ENCODE peak calls at places on chromosomes 4 and X, in six cellular contexts. One of them, this sample, is unnamed. For H3K27me3, the result is how much of the 10 kb centered on the place peaks cover.

GRCh38 chr4:176789955-176790354 is 2.8 kb downstream of the VEGFC start:
- DNase-seq in PC-3: peak
- DNase-seq in neural progenitor cell: peak
- DNase-seq in HCT116: peak
- DNase-seq in SK-N-SH: peak
- DNase-seq in GM23338: peak
- DNase-seq in this sample: peak

GRCh38 chr4:186904104-186904503 is 180.4 kb upstream of the FAT1 start:
- DNase-seq in PC-3: peak
- DNase-seq in neural progenitor cell: no peak
- DNase-seq in HCT116: no peak
- DNase-seq in SK-N-SH: no peak
- DNase-seq in GM23338: no peak
- DNase-seq in this sample: peak

GRCh38 chr4:601612-602558 is 23.5 kb upstream of the PDE6B start:
- DNase-seq in PC-3: no peak
- DNase-seq in neural progenitor cell: no peak
- DNase-seq in HCT116: no peak
- DNase-seq in SK-N-SH: no peak
- DNase-seq in GM23338: no peak
- DNase-seq in this sample: no peak

GRCh38 chr4:24664956-24665355 is 80.6 kb upstream of the DHX15 start:
- DNase-seq in PC-3: no peak
- DNase-seq in neural progenitor cell: no peak
- DNase-seq in HCT116: no peak
- DNase-seq in SK-N-SH: no peak
- DNase-seq in GM23338: no peak
- DNase-seq in this sample: peak

GRCh38 chrX:85851418-85851817 is 195.9 kb downstream of the CHM start:
- DNase-seq in PC-3: peak
- DNase-seq in neural progenitor cell: peak
- DNase-seq in HCT116: peak
- DNase-seq in SK-N-SH: peak
- DNase-seq in GM23338: peak
- DNase-seq in this sample: peak

GRCh38 chrX:24371391-24371972 is 11.0 kb downstream of the SUPT20HL1 start:
- DNase-seq in PC-3: peak
- DNase-seq in neural progenitor cell: peak
- DNase-seq in HCT116: peak
- DNase-seq in SK-N-SH: peak
- DNase-seq in GM23338: peak
- DNase-seq in this sample: peak

GRCh38 chr4:84530871-84531270 is 31.8 kb upstream of the NKX6-1 start:
- DNase-seq in PC-3: peak
- DNase-seq in neural progenitor cell: no peak
- DNase-seq in HCT116: no peak
- DNase-seq in SK-N-SH: no peak
- DNase-seq in GM23338: no peak
- DNase-seq in this sample: peak

GRCh38 chr4:107825072-107825789 is 499 bp downstream of the SGMS2 start:
- DNase-seq in PC-3: peak
- DNase-seq in neural progenitor cell: peak
- DNase-seq in HCT116: no peak
- DNase-seq in SK-N-SH: peak
- DNase-seq in GM23338: peak
- DNase-seq in this sample: peak

GRCh38 chr4:28926156-28926555 is 1794.0 kb upstream of the PCDH7 start:
- DNase-seq in PC-3: no peak
- DNase-seq in neural progenitor cell: no peak
- DNase-seq in HCT116: no peak
- DNase-seq in SK-N-SH: no peak
- DNase-seq in GM23338: no peak
- DNase-seq in this sample: no peak

GRCh38 chr4:12724520-12724919 is 759.6 kb downstream of the RAB28 start:
- DNase-seq in PC-3: peak
- DNase-seq in neural progenitor cell: peak
- DNase-seq in HCT116: no peak
- DNase-seq in SK-N-SH: peak
- DNase-seq in GM23338: peak
- DNase-seq in this sample: peak

GRCh38 chr4:120506536-120506935 is 416.0 kb downstream of the PRDM5 start:
- DNase-seq in PC-3: no peak
- DNase-seq in neural progenitor cell: no peak
- DNase-seq in HCT116: no peak
- DNase-seq in SK-N-SH: no peak
- DNase-seq in GM23338: no peak
- DNase-seq in this sample: no peak

GRCh38 chrX:73965833-73966232 is 338.1 kb upstream of the ZCCHC13 start:
- DNase-seq in PC-3: no peak
- DNase-seq in neural progenitor cell: peak
- DNase-seq in HCT116: no peak
- DNase-seq in SK-N-SH: no peak
- DNase-seq in GM23338: peak
- DNase-seq in this sample: no peak

GRCh38 chr4:7872264-7872771 is 67.3 kb downstream of the AFAP1 start:
- DNase-seq in PC-3: peak
- DNase-seq in neural progenitor cell: no peak
- DNase-seq in HCT116: no peak
- DNase-seq in SK-N-SH: no peak
- DNase-seq in GM23338: no peak
- DNase-seq in this sample: peak

GRCh38 chrX:153530411-153531145 is 13.1 kb downstream of the ATP2B3 start:
- DNase-seq in PC-3: no peak
- DNase-seq in neural progenitor cell: no peak
- DNase-seq in HCT116: no peak
- DNase-seq in SK-N-SH: no peak
- DNase-seq in GM23338: no peak
- DNase-seq in this sample: no peak

GRCh38 chr4:6884341-6884870 is 25.2 kb upstream of the TBC1D14 start:
- DNase-seq in PC-3: no peak
- DNase-seq in neural progenitor cell: peak
- DNase-seq in HCT116: no peak
- DNase-seq in SK-N-SH: no peak
- DNase-seq in GM23338: peak
- DNase-seq in this sample: no peak

GRCh38 chr4:185096032-185096653 is 46.9 kb upstream of the SLC25A4 start:
- DNase-seq in PC-3: peak
- DNase-seq in neural progenitor cell: peak
- DNase-seq in HCT116: peak
- DNase-seq in SK-N-SH: peak
- DNase-seq in GM23338: peak
- DNase-seq in this sample: peak

GRCh38 chr4:121741751-121742150 is 23.2 kb downstream of the SMIM43 start:
- DNase-seq in PC-3: no peak
- DNase-seq in neural progenitor cell: no peak
- DNase-seq in HCT116: no peak
- DNase-seq in SK-N-SH: no peak
- DNase-seq in GM23338: no peak
- DNase-seq in this sample: no peak

GRCh38 chr4:66294626-66295025 is 624.3 kb upstream of the EPHA5 start:
- DNase-seq in PC-3: peak
- DNase-seq in neural progenitor cell: peak
- DNase-seq in HCT116: no peak
- DNase-seq in SK-N-SH: no peak
- DNase-seq in GM23338: no peak
- DNase-seq in this sample: no peak

GRCh38 chr4:134070174-134070573 is 131.4 kb downstream of the PABPC4L start:
- DNase-seq in PC-3: no peak
- DNase-seq in neural progenitor cell: no peak
- DNase-seq in HCT116: no peak
- DNase-seq in SK-N-SH: no peak
- DNase-seq in GM23338: no peak
- DNase-seq in this sample: no peak

GRCh38 chr4:167032876-167033275 is 201.4 kb downstream of the SPOCK3 start:
- DNase-seq in PC-3: peak
- DNase-seq in neural progenitor cell: no peak
- DNase-seq in HCT116: no peak
- DNase-seq in SK-N-SH: no peak
- DNase-seq in GM23338: no peak
- DNase-seq in this sample: no peak

GRCh38 chrX:22314211-22314610 is 41.5 kb downstream of the CBLL2 start:
- DNase-seq in PC-3: peak
- DNase-seq in neural progenitor cell: no peak
- DNase-seq in HCT116: no peak
- DNase-seq in SK-N-SH: no peak
- DNase-seq in GM23338: no peak
- DNase-seq in this sample: no peak

GRCh38 chr4:39469429-39470077 is 10.7 kb downstream of the LIAS start:
- DNase-seq in PC-3: peak
- DNase-seq in neural progenitor cell: peak
- DNase-seq in HCT116: peak
- DNase-seq in SK-N-SH: peak
- DNase-seq in GM23338: peak
- DNase-seq in this sample: peak

GRCh38 chr4:159765402-159765801 is 662.5 kb downstream of the RAPGEF2 start:
- DNase-seq in PC-3: peak
- DNase-seq in neural progenitor cell: no peak
- DNase-seq in HCT116: no peak
- DNase-seq in SK-N-SH: no peak
- DNase-seq in GM23338: no peak
- DNase-seq in this sample: peak

GRCh38 chr4:83342476-83342875 is 7.8 kb upstream of the HPSE start:
- DNase-seq in PC-3: no peak
- DNase-seq in neural progenitor cell: no peak
- DNase-seq in HCT116: no peak
- DNase-seq in SK-N-SH: no peak
- DNase-seq in GM23338: no peak
- DNase-seq in this sample: no peak

GRCh38 chr4:73707918-73708577 is 32.3 kb upstream of the CXCL8 start:
- DNase-seq in PC-3: peak
- DNase-seq in neural progenitor cell: no peak
- DNase-seq in HCT116: peak
- DNase-seq in SK-N-SH: no peak
- DNase-seq in GM23338: no peak
- DNase-seq in this sample: peak

GRCh38 chrX:34918856-34919255 is 23.7 kb upstream of the FAM47B start:
- DNase-seq in PC-3: peak
- DNase-seq in neural progenitor cell: peak
- DNase-seq in HCT116: no peak
- DNase-seq in SK-N-SH: peak
- DNase-seq in GM23338: peak
- DNase-seq in this sample: peak

GRCh38 chr4:113677333-113677732 is 84.2 kb downstream of the CAMK2D start:
- DNase-seq in PC-3: no peak
- DNase-seq in neural progenitor cell: no peak
- DNase-seq in HCT116: no peak
- DNase-seq in SK-N-SH: no peak
- DNase-seq in GM23338: no peak
- DNase-seq in this sample: no peak

GRCh38 chr4:75848891-75849290 is 53.4 kb downstream of the PPEF2 start:
- DNase-seq in PC-3: no peak
- DNase-seq in neural progenitor cell: no peak
- DNase-seq in HCT116: no peak
- DNase-seq in SK-N-SH: no peak
- DNase-seq in GM23338: no peak
- DNase-seq in this sample: peak
- TF ChIP-seq EZH2phosphoT487 in PC-3: no peak
- TF ChIP-seq EZH2phosphoT487 in neural progenitor cell: no peak
- TF ChIP-seq EZH2phosphoT487 in HCT116: no peak
- TF ChIP-seq EZH2phosphoT487 in SK-N-SH: no peak
- TF ChIP-seq EZH2phosphoT487 in GM23338: no peak
- TF ChIP-seq EZH2phosphoT487 in this sample: no peak

GRCh38 chrX:152206426-152206825 is 68.0 kb upstream of the MAGEA10 start:
- DNase-seq in PC-3: no peak
- DNase-seq in neural progenitor cell: no peak
- DNase-seq in HCT116: no peak
- DNase-seq in SK-N-SH: no peak
- DNase-seq in GM23338: no peak
- DNase-seq in this sample: no peak

GRCh38 chrX:152204919-152205318 is 66.5 kb upstream of the MAGEA10 start:
- DNase-seq in PC-3: no peak
- DNase-seq in neural progenitor cell: no peak
- DNase-seq in HCT116: no peak
- DNase-seq in SK-N-SH: no peak
- DNase-seq in GM23338: no peak
- DNase-seq in this sample: no peak

GRCh38 chrX:152197425-152197824 is 59.0 kb upstream of the MAGEA10 start:
- DNase-seq in PC-3: no peak
- DNase-seq in neural progenitor cell: no peak
- DNase-seq in HCT116: no peak
- DNase-seq in SK-N-SH: no peak
- DNase-seq in GM23338: no peak
- DNase-seq in this sample: no peak

GRCh38 chrX:152202886-152203285 is 64.5 kb upstream of the MAGEA10 start:
- DNase-seq in PC-3: no peak
- DNase-seq in neural progenitor cell: peak
- DNase-seq in HCT116: no peak
- DNase-seq in SK-N-SH: no peak
- DNase-seq in GM23338: peak
- DNase-seq in this sample: no peak
- H3K27me3 ChIP-seq in PC-3: under half
- H3K27me3 ChIP-seq in neural progenitor cell: under half
- H3K27me3 ChIP-seq in HCT116: under half
- H3K27me3 ChIP-seq in SK-N-SH: under half
- H3K27me3 ChIP-seq in GM23338: under half
- H3K27me3 ChIP-seq in this sample: under half

GRCh38 chr4:51885371-51885770 is 42.4 kb downstream of the DCUN1D4 start:
- DNase-seq in PC-3: peak
- DNase-seq in neural progenitor cell: peak
- DNase-seq in HCT116: peak
- DNase-seq in SK-N-SH: peak
- DNase-seq in GM23338: peak
- DNase-seq in this sample: peak

GRCh38 chr4:51880016-51880915 is 37.3 kb downstream of the DCUN1D4 start:
- DNase-seq in PC-3: no peak
- DNase-seq in neural progenitor cell: no peak
- DNase-seq in HCT116: no peak
- DNase-seq in SK-N-SH: no peak
- DNase-seq in GM23338: no peak
- DNase-seq in this sample: peak

GRCh38 chr4:51884606-51885005 is 41.7 kb downstream of the DCUN1D4 start:
- DNase-seq in PC-3: no peak
- DNase-seq in neural progenitor cell: peak
- DNase-seq in HCT116: no peak
- DNase-seq in SK-N-SH: no peak
- DNase-seq in GM23338: peak
- DNase-seq in this sample: no peak

DNA sequence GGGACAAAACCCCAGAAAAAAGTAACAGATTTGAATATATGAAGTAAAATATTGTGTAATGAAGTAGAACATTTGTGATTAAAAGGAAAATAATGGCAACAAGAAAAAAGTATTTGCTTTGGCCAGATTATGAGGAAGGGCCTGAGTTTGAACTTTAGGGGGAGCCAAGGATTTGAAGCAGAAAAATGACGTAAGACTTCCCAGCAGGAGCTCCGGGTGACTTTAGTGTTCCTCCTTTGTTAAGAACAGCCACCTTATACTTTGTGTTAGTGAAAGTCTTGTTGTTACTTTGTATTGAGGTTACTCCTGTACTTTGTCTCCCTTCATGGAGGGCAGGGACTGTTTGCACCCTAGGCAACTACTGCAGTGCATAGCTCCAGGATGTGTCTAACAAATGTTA is 41.1 kb downstream of the DCUN1D4 start:
- DNase-seq in PC-3: no peak
- DNase-seq in neural progenitor cell: peak
- DNase-seq in HCT116: no peak
- DNase-seq in SK-N-SH: no peak
- DNase-seq in GM23338: peak
- DNase-seq in this sample: no peak
- TF ChIP-seq EZH2phosphoT487 in PC-3: no peak
- TF ChIP-seq EZH2phosphoT487 in neural progenitor cell: no peak
- TF ChIP-seq EZH2phosphoT487 in HCT116: no peak
- TF ChIP-seq EZH2phosphoT487 in SK-N-SH: no peak
- TF ChIP-seq EZH2phosphoT487 in GM23338: no peak
- TF ChIP-seq EZH2phosphoT487 in this sample: no peak

GRCh38 chrX:40448793-40449192 is 132.0 kb upstream of the ATP6AP2 start:
- DNase-seq in PC-3: no peak
- DNase-seq in neural progenitor cell: no peak
- DNase-seq in HCT116: no peak
- DNase-seq in SK-N-SH: no peak
- DNase-seq in GM23338: no peak
- DNase-seq in this sample: no peak
- H3K27me3 ChIP-seq in PC-3: under half
- H3K27me3 ChIP-seq in neural progenitor cell: under half
- H3K27me3 ChIP-seq in HCT116: under half
- H3K27me3 ChIP-seq in SK-N-SH: under half
- H3K27me3 ChIP-seq in GM23338: under half
- H3K27me3 ChIP-seq in this sample: under half

This sample was measured in GM23248.